ENCODE peak calls at places on chromosome 16, in six cellular contexts. One of them, this sample, is unnamed.
A peak's percentile ranks its signal among the peaks of the same experiment; 100 is the strongest.

GRCh38 chr16:67260426-67261063 is 11.8 kb downstream of the SLC9A5 start:
- DNase-seq in glutamatergic neuron: no peak
- DNase-seq in esophagus muscularis mucosa: no peak
- DNase-seq in HFFc6: peak; percentile 55
- DNase-seq in foreskin fibroblast: peak; percentile 87
- DNase-seq in suprapubic skin: no peak
- DNase-seq in this sample: no peak

GRCh38 chr16:72355561-72355960 is 183.6 kb upstream of the PMFBP1 start:
- DNase-seq in glutamatergic neuron: no peak
- DNase-seq in esophagus muscularis mucosa: no peak
- DNase-seq in HFFc6: no peak
- DNase-seq in foreskin fibroblast: peak; percentile 17
- DNase-seq in suprapubic skin: no peak
- DNase-seq in this sample: no peak

GRCh38 chr16:89658221-89658879 is 714 bp downstream of the SPATA33 start:
- DNase-seq in glutamatergic neuron: peak; percentile 47
- DNase-seq in esophagus muscularis mucosa: no peak
- DNase-seq in HFFc6: no peak
- DNase-seq in foreskin fibroblast: peak; percentile 25
- DNase-seq in suprapubic skin: peak; percentile 77
- DNase-seq in this sample: no peak

GRCh38 chr16:20911361-20911760 is 10.8 kb downstream of the LYRM1 start:
- DNase-seq in glutamatergic neuron: no peak
- DNase-seq in esophagus muscularis mucosa: no peak
- DNase-seq in HFFc6: peak; percentile 43
- DNase-seq in foreskin fibroblast: peak; percentile 86
- DNase-seq in suprapubic skin: no peak
- DNase-seq in this sample: no peak

GRCh38 chr16:88423448-88423850 is 29.6 kb upstream of the ZFPM1 start:
- DNase-seq in glutamatergic neuron: no peak
- DNase-seq in esophagus muscularis mucosa: no peak
- DNase-seq in HFFc6: no peak
- DNase-seq in foreskin fibroblast: no peak
- DNase-seq in suprapubic skin: no peak
- DNase-seq in this sample: no peak

GRCh38 chr16:555528-556478 is 4.4 kb upstream of the PRR35 start:
- DNase-seq in glutamatergic neuron: no peak
- DNase-seq in esophagus muscularis mucosa: no peak
- DNase-seq in HFFc6: no peak
- DNase-seq in foreskin fibroblast: no peak
- DNase-seq in suprapubic skin: no peak
- DNase-seq in this sample: no peak

GRCh38 chr16:14409563-14409962 is 220.5 kb downstream of the PARN start:
- DNase-seq in glutamatergic neuron: no peak
- DNase-seq in esophagus muscularis mucosa: no peak
- DNase-seq in HFFc6: peak; percentile 97
- DNase-seq in foreskin fibroblast: peak; percentile 97
- DNase-seq in suprapubic skin: no peak
- DNase-seq in this sample: no peak

GRCh38 chr16:27460663-27461482 is 58.9 kb downstream of the IL21R start:
- DNase-seq in glutamatergic neuron: no peak
- DNase-seq in esophagus muscularis mucosa: no peak
- DNase-seq in HFFc6: no peak
- DNase-seq in foreskin fibroblast: no peak
- DNase-seq in suprapubic skin: no peak
- DNase-seq in this sample: no peak

GRCh38 chr16:30969246-30969842 is 11.8 kb downstream of the SETD1A start:
- DNase-seq in glutamatergic neuron: no peak
- DNase-seq in esophagus muscularis mucosa: no peak
- DNase-seq in HFFc6: no peak
- DNase-seq in foreskin fibroblast: no peak
- DNase-seq in suprapubic skin: no peak
- DNase-seq in this sample: no peak

GRCh38 chr16:30974348-30974747 is 10.7 kb upstream of the HSD3B7 start:
- DNase-seq in glutamatergic neuron: no peak
- DNase-seq in esophagus muscularis mucosa: no peak
- DNase-seq in HFFc6: no peak
- DNase-seq in foreskin fibroblast: no peak
- DNase-seq in suprapubic skin: no peak
- DNase-seq in this sample: no peak

GRCh38 chr16:30976486-30976885 is 8.5 kb upstream of the HSD3B7 start:
- DNase-seq in glutamatergic neuron: no peak
- DNase-seq in esophagus muscularis mucosa: no peak
- DNase-seq in HFFc6: no peak
- DNase-seq in foreskin fibroblast: no peak
- DNase-seq in suprapubic skin: no peak
- DNase-seq in this sample: no peak

GRCh38 chr16:30971298-30971697 is 13.7 kb upstream of the HSD3B7 start:
- DNase-seq in glutamatergic neuron: no peak
- DNase-seq in esophagus muscularis mucosa: no peak
- DNase-seq in HFFc6: no peak
- DNase-seq in foreskin fibroblast: no peak
- DNase-seq in suprapubic skin: no peak
- DNase-seq in this sample: no peak

DNA sequence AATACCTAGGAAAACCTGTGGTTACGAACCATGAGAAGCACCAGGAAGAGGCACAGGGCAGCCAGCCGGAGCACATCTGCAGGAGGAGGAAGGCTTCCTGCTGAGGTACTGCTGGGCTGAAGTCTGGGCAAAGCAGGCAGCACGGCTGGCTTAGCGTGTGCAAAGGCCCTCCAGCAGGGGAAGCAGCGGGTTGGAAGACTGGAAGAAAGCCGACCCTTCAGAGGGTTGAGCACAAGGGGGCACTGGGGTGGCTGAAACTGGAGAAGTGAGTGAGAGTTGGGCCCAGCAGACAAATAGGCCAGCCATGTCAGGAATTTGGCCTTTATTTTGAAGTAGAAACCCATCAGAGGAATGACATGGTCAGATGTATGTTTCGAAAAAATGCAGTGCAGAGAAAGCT is 12.1 kb upstream of the HSD3B7 start:
- DNase-seq in glutamatergic neuron: no peak
- DNase-seq in esophagus muscularis mucosa: no peak
- DNase-seq in HFFc6: peak; percentile 36
- DNase-seq in foreskin fibroblast: no peak
- DNase-seq in suprapubic skin: no peak
- DNase-seq in this sample: no peak
- TF ChIP-seq CTCF in glutamatergic neuron: no peak
- TF ChIP-seq CTCF in esophagus muscularis mucosa: no peak
- TF ChIP-seq CTCF in HFFc6: peak; percentile 43
- TF ChIP-seq CTCF in foreskin fibroblast: no peak
- TF ChIP-seq CTCF in suprapubic skin: no peak
- TF ChIP-seq CTCF in this sample: no peak

DNA sequence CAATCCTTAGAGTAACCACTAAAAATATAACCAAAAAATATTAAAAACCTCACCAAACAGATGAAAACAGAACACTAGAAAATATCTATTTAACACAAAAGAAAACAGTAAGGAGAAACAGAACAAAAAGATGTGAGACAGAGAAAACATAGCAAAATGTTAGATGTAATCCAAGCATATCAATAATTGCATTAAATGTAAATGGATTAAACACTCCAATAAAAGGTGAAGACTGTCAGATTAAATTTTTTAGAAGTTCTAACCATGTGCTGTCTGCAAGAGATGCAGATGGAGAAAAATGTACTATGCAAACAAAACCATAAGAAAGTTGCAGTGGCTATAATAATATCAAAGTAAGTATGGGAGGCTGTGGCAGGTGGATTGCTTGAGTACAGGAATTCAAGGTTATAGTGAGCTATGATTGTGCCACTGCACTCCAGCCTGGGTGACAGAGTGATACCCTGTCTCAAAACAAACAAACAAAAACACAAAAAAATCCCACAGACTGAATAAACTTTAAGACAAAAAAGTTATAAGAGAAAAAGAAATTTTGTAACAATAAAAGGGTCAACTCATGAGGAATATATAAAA is 53.9 kb downstream of the ADCY9 start:
- DNase-seq in glutamatergic neuron: no peak
- DNase-seq in esophagus muscularis mucosa: no peak
- DNase-seq in HFFc6: no peak
- DNase-seq in foreskin fibroblast: no peak
- DNase-seq in suprapubic skin: no peak
- DNase-seq in this sample: no peak
- TF ChIP-seq CTCF in glutamatergic neuron: no peak
- TF ChIP-seq CTCF in esophagus muscularis mucosa: no peak
- TF ChIP-seq CTCF in HFFc6: no peak
- TF ChIP-seq CTCF in foreskin fibroblast: no peak
- TF ChIP-seq CTCF in suprapubic skin: no peak
- TF ChIP-seq CTCF in this sample: no peak

DNA sequence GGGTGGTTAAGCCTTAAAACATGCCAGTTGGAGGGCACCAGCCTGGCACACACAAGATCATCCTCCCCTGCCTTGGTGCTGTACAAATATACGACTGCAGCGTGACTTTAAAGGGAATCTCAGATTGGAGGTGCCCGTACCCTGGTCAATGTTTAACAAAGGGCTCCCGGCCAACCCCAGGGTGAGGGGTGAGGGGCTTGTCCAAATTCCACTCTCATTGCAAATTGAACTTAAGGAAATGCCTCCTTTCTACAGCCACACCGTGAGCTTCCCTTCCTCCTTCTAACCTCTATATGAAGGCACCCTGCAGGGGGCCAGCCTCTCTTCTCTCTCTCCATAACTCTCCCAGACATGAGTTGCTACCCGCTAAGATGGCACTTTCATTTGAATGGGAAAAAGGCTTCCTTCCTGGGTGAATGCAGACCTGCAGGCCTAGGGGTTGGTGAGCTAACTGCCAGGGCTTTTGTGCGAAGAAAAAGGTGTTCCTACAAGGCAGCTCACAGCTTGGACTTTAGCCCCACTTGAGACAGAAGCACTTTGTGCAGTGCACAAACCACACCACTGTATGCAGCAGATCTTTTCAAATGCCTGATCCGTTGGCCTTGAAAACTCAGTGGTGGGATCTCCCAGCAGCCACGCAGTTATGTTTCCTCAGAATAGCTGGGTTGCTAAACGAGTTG is 76.6 kb downstream of the IRF8 start:
- DNase-seq in glutamatergic neuron: no peak
- DNase-seq in esophagus muscularis mucosa: no peak
- DNase-seq in HFFc6: no peak
- DNase-seq in foreskin fibroblast: no peak
- DNase-seq in suprapubic skin: no peak
- DNase-seq in this sample: no peak
- TF ChIP-seq CTCF in glutamatergic neuron: no peak
- TF ChIP-seq CTCF in esophagus muscularis mucosa: no peak
- TF ChIP-seq CTCF in HFFc6: no peak
- TF ChIP-seq CTCF in foreskin fibroblast: no peak
- TF ChIP-seq CTCF in suprapubic skin: no peak
- TF ChIP-seq CTCF in this sample: no peak

DNA sequence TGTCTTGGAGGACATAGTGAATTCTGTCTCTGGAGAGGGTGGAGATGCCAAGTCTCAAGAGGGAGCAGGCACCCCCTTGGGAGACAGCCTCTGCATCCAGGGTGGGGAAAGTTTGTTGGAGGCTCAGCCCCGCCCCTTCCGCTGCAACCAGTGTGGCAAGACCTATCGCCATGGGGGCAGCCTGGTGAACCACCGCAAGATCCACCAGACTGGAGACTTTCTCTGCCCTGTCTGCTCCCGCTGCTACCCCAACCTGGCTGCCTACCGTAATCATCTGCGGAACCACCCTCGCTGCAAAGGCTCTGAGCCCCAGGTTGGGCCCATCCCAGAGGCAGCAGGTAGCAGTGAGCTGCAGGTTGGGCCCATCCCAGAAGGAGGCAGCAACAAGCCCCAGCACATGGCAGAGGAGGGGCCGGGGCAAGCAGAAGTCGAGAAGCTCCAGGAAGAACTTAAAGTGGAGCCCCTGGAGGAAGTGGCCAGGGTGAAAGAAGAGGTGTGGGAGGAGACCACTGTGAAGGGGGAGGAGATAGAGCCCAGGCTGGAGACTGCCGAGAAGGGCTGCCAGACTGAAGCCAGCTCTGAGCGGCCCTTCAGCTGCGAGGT is 5.2 kb downstream of the ZNF646 start:
- DNase-seq in glutamatergic neuron: no peak
- DNase-seq in esophagus muscularis mucosa: no peak
- DNase-seq in HFFc6: no peak
- DNase-seq in foreskin fibroblast: no peak
- DNase-seq in suprapubic skin: no peak
- DNase-seq in this sample: no peak
- TF ChIP-seq CTCF in glutamatergic neuron: no peak
- TF ChIP-seq CTCF in esophagus muscularis mucosa: no peak
- TF ChIP-seq CTCF in HFFc6: no peak
- TF ChIP-seq CTCF in foreskin fibroblast: no peak
- TF ChIP-seq CTCF in suprapubic skin: no peak
- TF ChIP-seq CTCF in this sample: no peak

This sample was measured in omental fat pad.